ENCODE peak calls at places on chromosomes 5 and 9, in eight cellular contexts. One of them, this sample, is unnamed.
A peak's percentile ranks its signal among the peaks of the same experiment; 100 is the strongest.

GRCh38 chr5:79229357-79230174 is 6.4 kb upstream of the JMY start:
- DNase-seq in HFFc6: peak; percentile 81
- DNase-seq in left lung: no peak
- DNase-seq in BE2C: peak; percentile 58
- DNase-seq in stomach: no peak
- DNase-seq in AG04450: peak; percentile 23
- DNase-seq in coronary artery: no peak
- DNase-seq in CD4-positive, alpha-beta T cell: no peak
- DNase-seq in this sample: no peak

GRCh38 chr9:14511452-14511851 is 181.8 kb downstream of the ZDHHC21 start:
- DNase-seq in coronary artery: no peak
- DNase-seq in AG04450: no peak
- DNase-seq in stomach: no peak
- DNase-seq in left lung: no peak
- DNase-seq in BE2C: no peak
- DNase-seq in HFFc6: no peak
- DNase-seq in CD4-positive, alpha-beta T cell: no peak
- DNase-seq in this sample: no peak

GRCh38 chr9:571066-571465 is 270.4 kb upstream of the DMRT1 start:
- DNase-seq in CD4-positive, alpha-beta T cell: no peak
- DNase-seq in left lung: no peak
- DNase-seq in BE2C: no peak
- DNase-seq in HFFc6: no peak
- DNase-seq in coronary artery: no peak
- DNase-seq in AG04450: no peak
- DNase-seq in stomach: no peak
- DNase-seq in this sample: no peak

GRCh38 chr5:61334224-61335196 is 2.5 kb downstream of the ZSWIM6 start:
- DNase-seq in stomach: no peak
- DNase-seq in BE2C: no peak
- DNase-seq in coronary artery: no peak
- DNase-seq in HFFc6: peak; percentile 35
- DNase-seq in AG04450: no peak
- DNase-seq in left lung: no peak
- DNase-seq in CD4-positive, alpha-beta T cell: no peak
- DNase-seq in this sample: no peak

GRCh38 chr5:124478139-124478737 is 268.2 kb downstream of the ZNF608 start:
- DNase-seq in stomach: no peak
- DNase-seq in CD4-positive, alpha-beta T cell: no peak
- DNase-seq in AG04450: no peak
- DNase-seq in coronary artery: no peak
- DNase-seq in BE2C: no peak
- DNase-seq in left lung: no peak
- DNase-seq in HFFc6: no peak
- DNase-seq in this sample: no peak

GRCh38 chr5:127313847-127314473 is 23.4 kb downstream of the MEGF10 start:
- DNase-seq in CD4-positive, alpha-beta T cell: peak; percentile 57
- DNase-seq in stomach: peak; percentile 71
- DNase-seq in HFFc6: peak; percentile 51
- DNase-seq in left lung: peak; percentile 82
- DNase-seq in BE2C: peak; percentile 66
- DNase-seq in AG04450: peak; percentile 13
- DNase-seq in coronary artery: no peak
- DNase-seq in this sample: no peak

GRCh38 chr9:76996700-76997099 is 22.8 kb upstream of the FOXB2 start:
- DNase-seq in stomach: no peak
- DNase-seq in CD4-positive, alpha-beta T cell: no peak
- DNase-seq in coronary artery: no peak
- DNase-seq in left lung: no peak
- DNase-seq in AG04450: no peak
- DNase-seq in HFFc6: peak; percentile 33
- DNase-seq in BE2C: peak; percentile 75
- DNase-seq in this sample: no peak

GRCh38 chr5:173456751-173457171 is 128.5 kb upstream of the STC2 start:
- DNase-seq in stomach: no peak
- DNase-seq in AG04450: no peak
- DNase-seq in HFFc6: peak; percentile 53
- DNase-seq in coronary artery: no peak
- DNase-seq in BE2C: no peak
- DNase-seq in CD4-positive, alpha-beta T cell: no peak
- DNase-seq in left lung: no peak
- DNase-seq in this sample: no peak

GRCh38 chr9:13088734-13089427 is 190.6 kb downstream of the MPDZ start:
- DNase-seq in left lung: no peak
- DNase-seq in AG04450: peak; percentile 13
- DNase-seq in stomach: no peak
- DNase-seq in HFFc6: peak; percentile 24
- DNase-seq in CD4-positive, alpha-beta T cell: no peak
- DNase-seq in BE2C: peak; percentile 53
- DNase-seq in coronary artery: no peak
- DNase-seq in this sample: no peak

GRCh38 chr9:72612449-72612848 is 91.0 kb downstream of the TMC1 start:
- DNase-seq in CD4-positive, alpha-beta T cell: no peak
- DNase-seq in left lung: no peak
- DNase-seq in stomach: no peak
- DNase-seq in BE2C: no peak
- DNase-seq in coronary artery: no peak
- DNase-seq in AG04450: no peak
- DNase-seq in HFFc6: no peak
- DNase-seq in this sample: no peak
- TF ChIP-seq CTCF in CD4-positive, alpha-beta T cell: no peak
- TF ChIP-seq CTCF in left lung: no peak
- TF ChIP-seq CTCF in stomach: no peak
- TF ChIP-seq CTCF in BE2C: no peak
- TF ChIP-seq CTCF in coronary artery: no peak
- TF ChIP-seq CTCF in AG04450: peak; percentile 26
- TF ChIP-seq CTCF in HFFc6: peak; percentile 46
- TF ChIP-seq CTCF in this sample: no peak

GRCh38 chr9:7259544-7260241 is 501.9 kb downstream of the KDM4C start:
- DNase-seq in CD4-positive, alpha-beta T cell: no peak
- DNase-seq in coronary artery: no peak
- DNase-seq in left lung: no peak
- DNase-seq in AG04450: no peak
- DNase-seq in BE2C: no peak
- DNase-seq in HFFc6: no peak
- DNase-seq in stomach: no peak
- DNase-seq in this sample: no peak
- TF ChIP-seq CTCF in CD4-positive, alpha-beta T cell: no peak
- TF ChIP-seq CTCF in coronary artery: no peak
- TF ChIP-seq CTCF in left lung: no peak
- TF ChIP-seq CTCF in AG04450: peak; percentile 8
- TF ChIP-seq CTCF in BE2C: peak; percentile 47
- TF ChIP-seq CTCF in HFFc6: peak; percentile 17
- TF ChIP-seq CTCF in stomach: no peak
- TF ChIP-seq CTCF in this sample: no peak

GRCh38 chr5:175870820-175871447 is 444 bp upstream of the CPLX2 start:
- DNase-seq in BE2C: peak; percentile 69
- DNase-seq in AG04450: no peak
- DNase-seq in coronary artery: no peak
- DNase-seq in HFFc6: no peak
- DNase-seq in left lung: no peak
- DNase-seq in stomach: no peak
- DNase-seq in CD4-positive, alpha-beta T cell: no peak
- DNase-seq in this sample: no peak

GRCh38 chr5:175872287-175873089 is 1.1 kb downstream of the CPLX2 start:
- DNase-seq in left lung: peak; percentile 88
- DNase-seq in stomach: no peak
- DNase-seq in CD4-positive, alpha-beta T cell: no peak
- DNase-seq in HFFc6: no peak
- DNase-seq in AG04450: no peak
- DNase-seq in coronary artery: no peak
- DNase-seq in BE2C: peak; percentile 92
- DNase-seq in this sample: no peak

GRCh38 chr5:175874462-175875139 is 3.2 kb downstream of the CPLX2 start:
- DNase-seq in BE2C: no peak
- DNase-seq in CD4-positive, alpha-beta T cell: no peak
- DNase-seq in HFFc6: no peak
- DNase-seq in coronary artery: no peak
- DNase-seq in stomach: no peak
- DNase-seq in AG04450: no peak
- DNase-seq in left lung: no peak
- DNase-seq in this sample: no peak

GRCh38 chr5:175876107-175876506 is 4.7 kb downstream of the CPLX2 start:
- DNase-seq in BE2C: no peak
- DNase-seq in stomach: no peak
- DNase-seq in left lung: no peak
- DNase-seq in HFFc6: no peak
- DNase-seq in CD4-positive, alpha-beta T cell: no peak
- DNase-seq in AG04450: no peak
- DNase-seq in coronary artery: no peak
- DNase-seq in this sample: no peak

DNA sequence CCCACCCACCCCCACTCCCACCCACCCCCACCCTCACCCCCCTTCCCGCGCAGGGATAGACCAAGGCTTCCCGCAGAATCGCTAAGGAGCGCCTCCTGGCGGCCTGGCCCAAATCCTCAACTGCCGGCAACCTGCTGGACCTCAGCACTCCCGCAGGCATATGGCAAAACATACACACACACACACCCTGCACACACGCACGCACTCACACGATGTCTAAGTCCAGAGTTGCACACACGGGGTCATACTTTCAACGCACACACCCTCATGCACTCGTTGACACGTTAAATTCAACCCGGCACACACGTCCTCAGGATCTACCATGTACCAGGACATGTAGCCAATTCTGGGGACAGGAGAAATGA is 1.7 kb downstream of the CPLX2 start:
- DNase-seq in coronary artery: no peak
- DNase-seq in stomach: no peak
- DNase-seq in BE2C: peak; percentile 84
- DNase-seq in CD4-positive, alpha-beta T cell: no peak
- DNase-seq in left lung: no peak
- DNase-seq in AG04450: no peak
- DNase-seq in HFFc6: no peak
- DNase-seq in this sample: no peak
- TF ChIP-seq CTCF in coronary artery: no peak
- TF ChIP-seq CTCF in stomach: no peak
- TF ChIP-seq CTCF in BE2C: peak; percentile 69
- TF ChIP-seq CTCF in CD4-positive, alpha-beta T cell: no peak
- TF ChIP-seq CTCF in left lung: peak; percentile 20
- TF ChIP-seq CTCF in AG04450: peak; percentile 18
- TF ChIP-seq CTCF in HFFc6: peak; percentile 23
- TF ChIP-seq CTCF in this sample: peak; percentile 59

DNA sequence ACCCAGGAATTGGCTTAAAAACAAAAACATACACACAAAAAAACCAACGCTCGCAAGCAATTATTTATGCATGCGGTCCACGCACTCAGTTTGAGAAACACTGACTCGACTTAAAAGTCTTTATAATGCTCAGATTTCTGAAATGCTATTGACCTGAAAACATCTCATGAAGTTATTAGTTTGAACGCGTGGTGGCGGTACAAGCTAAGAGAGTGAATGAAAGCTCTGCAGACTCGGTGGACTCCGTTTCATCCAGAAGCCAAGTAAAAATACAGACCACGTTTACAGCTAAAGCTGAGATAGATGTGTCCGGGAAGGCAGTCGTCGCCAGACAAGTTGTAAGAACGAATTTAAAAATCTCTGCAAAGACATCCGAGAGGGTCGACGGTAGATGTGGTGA is at the start of gene PCDHB6:
- DNase-seq in coronary artery: no peak
- DNase-seq in left lung: no peak
- DNase-seq in CD4-positive, alpha-beta T cell: no peak
- DNase-seq in AG04450: no peak
- DNase-seq in stomach: no peak
- DNase-seq in HFFc6: peak; percentile 41
- DNase-seq in BE2C: peak; percentile 66
- DNase-seq in this sample: no peak
- TF ChIP-seq CTCF in coronary artery: no peak
- TF ChIP-seq CTCF in left lung: no peak
- TF ChIP-seq CTCF in CD4-positive, alpha-beta T cell: no peak
- TF ChIP-seq CTCF in AG04450: no peak
- TF ChIP-seq CTCF in stomach: no peak
- TF ChIP-seq CTCF in HFFc6: peak; percentile 71
- TF ChIP-seq CTCF in BE2C: peak; percentile 67
- TF ChIP-seq CTCF in this sample: no peak

GRCh38 chr9:133187561-133188005 is 21.5 kb downstream of the OBP2B start:
- DNase-seq in BE2C: no peak
- DNase-seq in left lung: no peak
- DNase-seq in HFFc6: no peak
- DNase-seq in coronary artery: no peak
- DNase-seq in AG04450: no peak
- DNase-seq in CD4-positive, alpha-beta T cell: no peak
- DNase-seq in stomach: no peak
- DNase-seq in this sample: no peak

GRCh38 chr9:133189826-133190225 is 19.2 kb downstream of the OBP2B start:
- DNase-seq in AG04450: no peak
- DNase-seq in left lung: no peak
- DNase-seq in stomach: no peak
- DNase-seq in HFFc6: no peak
- DNase-seq in coronary artery: no peak
- DNase-seq in CD4-positive, alpha-beta T cell: no peak
- DNase-seq in BE2C: no peak
- DNase-seq in this sample: no peak

GRCh38 chr9:133188843-133189180 is 20.2 kb downstream of the OBP2B start:
- DNase-seq in stomach: no peak
- DNase-seq in BE2C: peak; percentile 58
- DNase-seq in left lung: no peak
- DNase-seq in CD4-positive, alpha-beta T cell: no peak
- DNase-seq in coronary artery: no peak
- DNase-seq in HFFc6: no peak
- DNase-seq in AG04450: no peak
- DNase-seq in this sample: no peak

GRCh38 chr9:133186736-133187135 is 22.3 kb downstream of the OBP2B start:
- DNase-seq in CD4-positive, alpha-beta T cell: no peak
- DNase-seq in left lung: no peak
- DNase-seq in stomach: no peak
- DNase-seq in HFFc6: no peak
- DNase-seq in coronary artery: no peak
- DNase-seq in AG04450: no peak
- DNase-seq in BE2C: no peak
- DNase-seq in this sample: no peak

DNA sequence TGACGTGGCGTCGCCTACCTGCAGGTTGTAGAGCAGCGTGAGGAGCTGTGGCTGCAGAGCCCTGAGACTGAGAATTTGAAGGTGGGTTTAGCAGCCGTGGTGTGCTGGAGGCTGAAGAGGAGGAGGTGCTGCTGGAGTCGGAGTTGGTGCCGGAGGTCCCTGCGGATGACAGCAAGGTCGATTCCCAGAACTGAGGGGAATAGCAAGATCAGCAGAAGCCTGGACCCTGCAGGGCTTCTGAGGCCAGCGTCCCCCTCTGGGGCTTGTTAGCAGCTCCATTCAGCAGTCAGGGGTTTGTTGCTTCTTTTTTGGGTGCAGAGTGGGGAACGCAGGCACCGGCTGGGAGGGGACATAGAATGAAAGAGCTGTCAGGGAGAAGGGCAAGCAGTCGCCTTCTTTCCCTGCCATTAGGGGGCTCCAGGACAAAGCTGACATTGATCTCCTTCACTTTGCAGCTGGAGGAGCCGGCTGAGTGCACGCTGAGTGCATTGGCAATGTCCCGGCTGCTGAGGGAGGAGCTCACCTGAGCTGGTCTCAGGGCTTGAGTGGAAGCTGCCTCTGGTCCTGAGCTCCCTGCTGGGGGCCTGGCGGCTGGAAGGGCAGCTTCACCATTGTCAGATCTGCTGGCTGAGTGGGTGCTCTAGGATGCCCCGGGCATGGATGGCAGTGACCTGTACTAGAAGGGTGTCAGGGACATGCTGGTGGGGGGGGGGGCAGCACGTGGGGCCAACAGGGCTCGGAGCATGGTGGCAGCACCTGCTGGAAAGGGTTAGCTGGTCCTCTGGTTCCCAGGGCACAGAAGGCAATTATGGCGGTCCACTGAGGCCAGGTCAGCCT is 20.8 kb downstream of the OBP2B start:
- DNase-seq in AG04450: no peak
- DNase-seq in BE2C: peak; percentile 68
- DNase-seq in coronary artery: no peak
- DNase-seq in HFFc6: no peak
- DNase-seq in left lung: no peak
- DNase-seq in stomach: no peak
- DNase-seq in CD4-positive, alpha-beta T cell: no peak
- DNase-seq in this sample: no peak
- TF ChIP-seq CTCF in AG04450: no peak
- TF ChIP-seq CTCF in BE2C: peak; percentile 67
- TF ChIP-seq CTCF in coronary artery: no peak
- TF ChIP-seq CTCF in HFFc6: peak; percentile 43
- TF ChIP-seq CTCF in left lung: no peak
- TF ChIP-seq CTCF in stomach: no peak
- TF ChIP-seq CTCF in CD4-positive, alpha-beta T cell: no peak
- TF ChIP-seq CTCF in this sample: peak; percentile 58